ENCODE peak calls at places on chromosomes 7 and 10, in four cellular contexts. One of them, this sample, is unnamed.
A peak's percentile ranks its signal among the peaks of the same experiment; 100 is the strongest.

GRCh38 chr7:127798023-127798422 is 146.0 kb downstream of the SND1 start:
- DNase-seq in HepG2: no peak
- DNase-seq in WTC11: no peak
- DNase-seq in K562: peak; percentile 41
- DNase-seq in this sample: no peak

GRCh38 chr7:16223963-16224707 is 197.2 kb downstream of the CRPPA start:
- DNase-seq in HepG2: no peak
- DNase-seq in WTC11: no peak
- DNase-seq in K562: no peak
- DNase-seq in this sample: no peak

GRCh38 chr10:98302711-98303365 is 34.8 kb upstream of the LOXL4 start:
- DNase-seq in HepG2: no peak
- DNase-seq in WTC11: no peak
- DNase-seq in K562: no peak
- DNase-seq in this sample: no peak

GRCh38 chr10:6406220-6407033 is 173.6 kb downstream of the PRKCQ start:
- DNase-seq in HepG2: peak; percentile 8
- DNase-seq in WTC11: no peak
- DNase-seq in K562: peak; percentile 43
- DNase-seq in this sample: peak; percentile 21

GRCh38 chr10:130360826-130361311 is 224.7 kb downstream of the GLRX3 start:
- DNase-seq in HepG2: no peak
- DNase-seq in WTC11: no peak
- DNase-seq in K562: no peak
- DNase-seq in this sample: no peak

GRCh38 chr10:132984801-132985545 is 42.6 kb upstream of the CFAP46 start:
- DNase-seq in HepG2: no peak
- DNase-seq in WTC11: peak; percentile 56
- DNase-seq in K562: no peak
- DNase-seq in this sample: no peak

GRCh38 chr7:38659931-38660330 is 28.8 kb upstream of the AMPH start:
- DNase-seq in HepG2: no peak
- DNase-seq in WTC11: no peak
- DNase-seq in K562: no peak
- DNase-seq in this sample: no peak

GRCh38 chr10:126014309-126014708 is 117.9 kb downstream of the FANK1 start:
- DNase-seq in HepG2: no peak
- DNase-seq in WTC11: no peak
- DNase-seq in K562: no peak
- DNase-seq in this sample: no peak

GRCh38 chr10:26408858-26409494 is 29.2 kb upstream of the APBB1IP start:
- DNase-seq in HepG2: no peak
- DNase-seq in WTC11: no peak
- DNase-seq in K562: no peak
- DNase-seq in this sample: no peak

GRCh38 chr7:132871419-132871818 is 210.5 kb downstream of the CHCHD3 start:
- DNase-seq in HepG2: no peak
- DNase-seq in WTC11: no peak
- DNase-seq in K562: no peak
- DNase-seq in this sample: no peak

GRCh38 chr10:91378061-91378460 is 32.1 kb upstream of the HECTD2 start:
- DNase-seq in HepG2: no peak
- DNase-seq in WTC11: no peak
- DNase-seq in K562: no peak
- DNase-seq in this sample: no peak

GRCh38 chr10:119608316-119609155 is 11.8 kb upstream of the TIAL1 start:
- DNase-seq in HepG2: peak; percentile 36
- DNase-seq in WTC11: peak; percentile 65
- DNase-seq in K562: no peak
- DNase-seq in this sample: peak; percentile 63

GRCh38 chr10:48556065-48556464 is 48.8 kb downstream of the ARHGAP22 start:
- DNase-seq in HepG2: no peak
- DNase-seq in WTC11: no peak
- DNase-seq in K562: no peak
- DNase-seq in this sample: no peak

GRCh38 chr7:152910545-152911013 is 151.0 kb downstream of the ACTR3B start:
- DNase-seq in HepG2: peak; percentile 89
- DNase-seq in WTC11: no peak
- DNase-seq in K562: no peak
- DNase-seq in this sample: no peak

GRCh38 chr7:34523233-34523918 is 134.6 kb upstream of the NPSR1 start:
- DNase-seq in HepG2: no peak
- DNase-seq in WTC11: no peak
- DNase-seq in K562: no peak
- DNase-seq in this sample: no peak

GRCh38 chr7:95811846-95812445 is 39.6 kb downstream of the DYNC1I1 start:
- DNase-seq in HepG2: no peak
- DNase-seq in WTC11: no peak
- DNase-seq in K562: no peak
- DNase-seq in this sample: no peak

GRCh38 chr10:109886037-109886787 is 37.1 kb downstream of the XPNPEP1 start:
- DNase-seq in HepG2: no peak
- DNase-seq in WTC11: no peak
- DNase-seq in K562: no peak
- DNase-seq in this sample: no peak

GRCh38 chr10:83607959-83608745 is 531.2 kb upstream of the GHITM start:
- DNase-seq in HepG2: no peak
- DNase-seq in WTC11: no peak
- DNase-seq in K562: no peak
- DNase-seq in this sample: no peak

GRCh38 chr10:11162828-11163599 is 145.3 kb downstream of the CELF2 start:
- DNase-seq in HepG2: no peak
- DNase-seq in WTC11: no peak
- DNase-seq in K562: no peak
- DNase-seq in this sample: no peak

GRCh38 chr7:111998326-111998725 is 207.9 kb downstream of the DOCK4 start:
- DNase-seq in HepG2: no peak
- DNase-seq in WTC11: no peak
- DNase-seq in K562: no peak
- DNase-seq in this sample: no peak

GRCh38 chr7:55191161-55191925 is 172.5 kb downstream of the EGFR start:
- DNase-seq in HepG2: no peak
- DNase-seq in WTC11: no peak
- DNase-seq in K562: no peak
- DNase-seq in this sample: no peak

GRCh38 chr10:43735907-43736306 is 87.2 kb upstream of the ZNF32 start:
- DNase-seq in HepG2: no peak
- DNase-seq in WTC11: no peak
- DNase-seq in K562: no peak
- DNase-seq in this sample: no peak

GRCh38 chr10:60282771-60283353 is 106.8 kb downstream of the ANK3 start:
- DNase-seq in HepG2: peak; percentile 66
- DNase-seq in WTC11: no peak
- DNase-seq in K562: no peak
- DNase-seq in this sample: no peak

GRCh38 chr7:12357508-12357907 is 46.2 kb downstream of the VWDE start:
- DNase-seq in HepG2: no peak
- DNase-seq in WTC11: no peak
- DNase-seq in K562: no peak
- DNase-seq in this sample: no peak

GRCh38 chr7:12350971-12351370 is 52.7 kb downstream of the VWDE start:
- DNase-seq in HepG2: no peak
- DNase-seq in WTC11: no peak
- DNase-seq in K562: no peak
- DNase-seq in this sample: no peak

GRCh38 chr7:12351843-12352242 is 51.8 kb downstream of the VWDE start:
- DNase-seq in HepG2: no peak
- DNase-seq in WTC11: no peak
- DNase-seq in K562: no peak
- DNase-seq in this sample: no peak
- TF ChIP-seq ELF4 in HepG2: no peak
- TF ChIP-seq ELF4 in WTC11: no peak
- TF ChIP-seq ELF4 in K562: no peak
- TF ChIP-seq ELF4 in this sample: no peak

GRCh38 chr10:5288359-5288758 is 76.4 kb upstream of the UCN3 start:
- DNase-seq in HepG2: no peak
- DNase-seq in WTC11: no peak
- DNase-seq in K562: no peak
- DNase-seq in this sample: no peak

GRCh38 chr10:5297466-5297865 is 67.3 kb upstream of the UCN3 start:
- DNase-seq in HepG2: no peak
- DNase-seq in WTC11: no peak
- DNase-seq in K562: no peak
- DNase-seq in this sample: no peak

GRCh38 chr10:5292196-5292735 is 72.5 kb upstream of the UCN3 start:
- DNase-seq in HepG2: no peak
- DNase-seq in WTC11: no peak
- DNase-seq in K562: no peak
- DNase-seq in this sample: no peak

GRCh38 chr10:5293691-5294550 is 70.8 kb upstream of the UCN3 start:
- DNase-seq in HepG2: peak; percentile 68
- DNase-seq in WTC11: peak; percentile 98
- DNase-seq in K562: peak; percentile 20
- DNase-seq in this sample: peak; percentile 62

DNA sequence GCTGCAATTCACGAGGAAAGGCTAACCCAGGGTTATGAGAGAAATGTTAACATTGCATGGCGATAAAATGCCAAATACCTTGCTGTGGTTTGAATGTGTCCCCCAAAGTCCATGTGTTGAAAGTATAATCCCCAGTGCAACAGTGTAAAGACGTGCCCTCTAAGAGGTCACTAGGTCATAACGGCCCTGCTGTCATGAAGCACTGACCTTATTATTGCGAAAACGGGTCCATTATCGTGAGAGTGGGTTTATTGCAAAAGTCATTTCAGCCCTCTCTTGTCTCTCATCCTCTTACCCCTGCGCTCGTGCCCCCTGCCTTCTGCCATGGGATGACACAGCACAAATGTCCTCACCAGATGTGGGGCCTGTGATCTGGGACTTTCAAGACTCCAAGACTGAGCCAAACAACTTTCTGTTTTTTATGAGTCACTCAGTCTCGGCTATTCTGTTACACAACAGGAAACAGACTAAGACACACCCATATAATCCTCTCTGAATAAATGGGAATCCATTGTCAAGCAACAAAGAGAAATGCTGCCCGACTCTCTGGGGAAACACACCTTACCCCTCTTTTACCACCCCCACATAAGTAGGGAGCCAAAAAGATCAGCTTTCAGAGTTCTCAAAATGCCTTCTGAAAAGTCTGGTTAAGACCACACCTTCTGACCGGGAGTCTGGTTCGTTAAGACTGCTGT is 73.1 kb upstream of the UCN3 start:
- DNase-seq in HepG2: peak; percentile 38
- DNase-seq in WTC11: no peak
- DNase-seq in K562: peak; percentile 27
- DNase-seq in this sample: no peak
- TF ChIP-seq ELF4 in HepG2: no peak
- TF ChIP-seq ELF4 in WTC11: no peak
- TF ChIP-seq ELF4 in K562: no peak
- TF ChIP-seq ELF4 in this sample: no peak

GRCh38 chr10:74857586-74857985 is 31.2 kb downstream of the KAT6B start:
- DNase-seq in HepG2: no peak
- DNase-seq in WTC11: no peak
- DNase-seq in K562: no peak
- DNase-seq in this sample: no peak

GRCh38 chr10:74859546-74859945 is 33.1 kb downstream of the KAT6B start:
- DNase-seq in HepG2: no peak
- DNase-seq in WTC11: no peak
- DNase-seq in K562: no peak
- DNase-seq in this sample: no peak

GRCh38 chr10:74862625-74863024 is 36.2 kb downstream of the KAT6B start:
- DNase-seq in HepG2: no peak
- DNase-seq in WTC11: no peak
- DNase-seq in K562: no peak
- DNase-seq in this sample: no peak

GRCh38 chr10:74868392-74868791 is 42.0 kb downstream of the KAT6B start:
- DNase-seq in HepG2: no peak
- DNase-seq in WTC11: no peak
- DNase-seq in K562: no peak
- DNase-seq in this sample: no peak

GRCh38 chr10:74863508-74863907 is 37.1 kb downstream of the KAT6B start:
- DNase-seq in HepG2: no peak
- DNase-seq in WTC11: no peak
- DNase-seq in K562: no peak
- DNase-seq in this sample: no peak
- TF ChIP-seq ELF4 in HepG2: no peak
- TF ChIP-seq ELF4 in WTC11: no peak
- TF ChIP-seq ELF4 in K562: no peak
- TF ChIP-seq ELF4 in this sample: no peak

GRCh38 chr7:8581842-8582241 is 148.4 kb downstream of the NXPH1 start:
- DNase-seq in HepG2: no peak
- DNase-seq in WTC11: no peak
- DNase-seq in K562: no peak
- DNase-seq in this sample: no peak
- TF ChIP-seq ELF4 in HepG2: no peak
- TF ChIP-seq ELF4 in WTC11: no peak
- TF ChIP-seq ELF4 in K562: no peak
- TF ChIP-seq ELF4 in this sample: no peak

This sample was measured in HEK293T.